ENCODE peak calls at places on chromosomes 2 and 18, in eight cellular contexts. U is transverse colon, K is HepG2, P is heart left ventricle, E is right lobe of liver, R is prostate gland, A is A549, D is body of pancreas. L is an unnamed sample.

GRCh38 chr18:48711651-48712486 is 173.0 kb downstream of the CTIF start:
- DNase-seq in U (peak; percentile 20), K (peak; percentile 13), P (peak; percentile 58), E (peak; percentile 26), R (no peak), A (peak; percentile 34), D (no peak), L (peak; percentile 34)

GRCh38 chr2:166419616-166419934 is 43.8 kb upstream of the SCN9A start:
- DNase-seq in U (no peak), K (peak; percentile 60), P (no peak), E (no peak), R (no peak), A (peak; percentile 58), D (no peak), L (no peak)

GRCh38 chr2:152644197-152644873 is 72.9 kb downstream of the PRPF40A start:
- DNase-seq in U (no peak), K (no peak), P (no peak), E (no peak), R (no peak), A (no peak), D (no peak), L (no peak)

GRCh38 chr18:8800041-8800441 is 94.7 kb downstream of the MTCL1 start:
- DNase-seq in U (no peak), K (no peak), P (no peak), E (no peak), R (no peak), A (no peak), D (peak; percentile 87), L (peak; percentile 26)

GRCh38 chr2:72936669-72937355 is 19.5 kb downstream of the EMX1 start:
- DNase-seq in U (no peak), K (no peak), P (no peak), E (no peak), R (no peak), A (no peak), D (no peak), L (no peak)

GRCh38 chr2:197097578-197098366 is 171.3 kb upstream of the PGAP1 start:
- DNase-seq in U (peak; percentile 16), K (no peak), P (peak; percentile 56), E (no peak), R (no peak), A (no peak), D (peak; percentile 40), L (no peak)

GRCh38 chr18:67131498-67131897 is 385.0 kb downstream of the DSEL start:
- DNase-seq in U (no peak), K (no peak), P (no peak), E (no peak), R (no peak), A (no peak), D (no peak), L (no peak)

GRCh38 chr2:120678251-120678650 is 57.4 kb upstream of the GLI2 start:
- DNase-seq in U (no peak), K (no peak), P (no peak), E (no peak), R (no peak), A (no peak), D (no peak), L (no peak)

GRCh38 chr2:67612576-67612981 is 215.4 kb downstream of the ETAA1 start:
- DNase-seq in U (no peak), K (no peak), P (no peak), E (no peak), R (no peak), A (no peak), D (no peak), L (no peak)

GRCh38 chr2:223549215-223549614 is 52.9 kb downstream of the SCG2 start:
- DNase-seq in U (no peak), K (peak; percentile 24), P (no peak), E (no peak), R (no peak), A (peak; percentile 65), D (no peak), L (peak; percentile 49)
- TF ChIP-seq POLR2A in U (no peak), K (no peak), P (no peak), E (no peak), R (no peak), A (no peak), D (no peak), L (no peak)

GRCh38 chr18:3257627-3258120 is 4.3 kb upstream of the MYL12B start:
- DNase-seq in U (no peak), K (no peak), P (no peak), E (no peak), R (no peak), A (no peak), D (no peak), L (no peak)

GRCh38 chr18:3254725-3255124 is 7.1 kb downstream of the MYL12A start:
- DNase-seq in U (no peak), K (no peak), P (no peak), E (no peak), R (no peak), A (no peak), D (no peak), L (no peak)

GRCh38 chr18:3261035-3261392 is 919 bp upstream of the MYL12B start:
- DNase-seq in U (no peak), K (no peak), P (no peak), E (no peak), R (no peak), A (no peak), D (no peak), L (no peak)

GRCh38 chr18:3255611-3256165 is 6.2 kb upstream of the MYL12B start:
- DNase-seq in U (no peak), K (no peak), P (no peak), E (no peak), R (no peak), A (no peak), D (no peak), L (no peak)

DNA sequence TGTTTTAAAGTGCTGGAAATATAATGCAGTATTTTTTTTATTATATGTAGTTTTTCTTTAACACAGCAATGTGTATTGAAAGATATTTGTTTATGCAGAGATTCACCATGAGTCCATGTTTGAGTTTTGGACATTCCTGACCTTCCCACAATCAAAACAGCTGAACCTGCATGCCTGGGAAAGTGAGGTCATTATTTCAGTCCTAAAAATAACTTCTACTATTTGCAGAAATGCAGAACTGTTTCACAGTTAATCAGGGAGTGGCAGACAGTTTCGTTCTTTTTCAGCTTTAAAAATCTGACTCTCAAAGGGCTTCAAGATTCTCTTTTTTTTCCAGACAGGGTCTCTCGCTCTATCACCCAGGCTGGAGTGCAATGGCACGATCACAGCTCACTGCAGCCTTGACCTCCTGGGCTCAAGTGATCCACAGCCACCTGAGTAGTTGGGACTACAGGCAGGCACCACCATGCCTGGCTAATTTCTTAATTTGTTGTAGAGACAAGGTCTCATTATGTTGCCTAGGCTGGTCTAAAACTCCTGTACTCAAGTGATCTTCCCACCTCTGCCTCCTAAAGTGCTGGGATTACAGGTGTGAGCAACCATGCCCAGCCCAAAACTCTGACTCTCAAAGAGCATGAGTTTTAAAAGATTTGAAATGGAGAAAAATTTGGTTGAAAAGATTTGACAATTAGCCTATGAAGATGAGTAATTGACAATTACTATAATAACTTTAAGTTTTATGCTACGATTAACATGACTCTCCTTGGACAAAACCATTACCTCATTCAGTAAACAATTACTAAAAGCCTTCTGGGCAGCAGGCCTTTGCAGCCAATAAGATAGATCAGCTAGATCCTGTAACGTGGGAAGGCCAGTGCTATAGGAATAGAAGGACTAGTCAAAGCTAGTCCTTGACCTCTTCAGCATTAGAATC is 5.0 kb upstream of the MYL12B start:
- DNase-seq in U (no peak), K (peak; percentile 84), P (no peak), E (no peak), R (no peak), A (peak; percentile 36), D (peak; percentile 69), L (no peak)
- TF ChIP-seq POLR2A in U (no peak), K (no peak), P (no peak), E (peak; percentile 46), R (no peak), A (no peak), D (no peak), L (no peak)

GRCh38 chr2:15687243-15687642 is 95.6 kb downstream of the DDX1 start:
- DNase-seq in U (no peak), K (no peak), P (no peak), E (no peak), R (no peak), A (no peak), D (no peak), L (no peak)

GRCh38 chr2:15691586-15692310 is 100.1 kb downstream of the DDX1 start:
- DNase-seq in U (no peak), K (no peak), P (no peak), E (no peak), R (no peak), A (no peak), D (no peak), L (no peak)

GRCh38 chr2:15688924-15689568 is 97.4 kb downstream of the DDX1 start:
- DNase-seq in U (no peak), K (no peak), P (no peak), E (no peak), R (no peak), A (no peak), D (no peak), L (no peak)

GRCh38 chr2:15687720-15688119 is 96.1 kb downstream of the DDX1 start:
- DNase-seq in U (no peak), K (no peak), P (no peak), E (peak; percentile 84), R (no peak), A (no peak), D (no peak), L (no peak)

DNA sequence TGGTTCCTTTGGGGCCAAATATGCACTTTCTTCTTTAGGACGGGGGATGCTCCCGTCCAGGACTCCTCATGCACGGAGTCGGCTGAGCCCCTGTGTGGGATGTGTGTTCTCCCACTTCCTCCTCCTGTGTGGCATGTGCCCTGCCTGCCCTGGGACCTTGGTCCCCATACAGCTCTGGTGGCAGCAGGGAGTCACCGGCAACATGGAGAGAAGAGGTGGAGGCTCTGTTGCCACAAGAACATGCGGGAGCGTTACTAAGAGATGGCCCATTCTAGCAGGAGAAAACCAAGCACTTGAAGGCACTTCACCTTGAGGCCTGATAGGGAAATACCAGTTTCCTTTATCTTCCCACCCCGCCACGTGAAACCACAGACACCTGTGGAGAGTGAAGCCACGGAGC is 98.0 kb downstream of the DDX1 start:
- DNase-seq in U (no peak), K (no peak), P (no peak), E (no peak), R (no peak), A (no peak), D (no peak), L (no peak)
- TF ChIP-seq POLR2A in U (no peak), K (no peak), P (no peak), E (no peak), R (no peak), A (no peak), D (no peak), L (no peak)

GRCh38 chr2:202269585-202269984 is 4.0 kb downstream of the NOP58 start:
- DNase-seq in U (no peak), K (no peak), P (no peak), E (no peak), R (no peak), A (no peak), D (no peak), L (no peak)

GRCh38 chr2:202261531-202261930 is 4.0 kb upstream of the NOP58 start:
- DNase-seq in U (no peak), K (no peak), P (no peak), E (no peak), R (no peak), A (peak; percentile 32), D (no peak), L (no peak)

GRCh38 chr2:202267495-202267894 is 1.9 kb downstream of the NOP58 start:
- DNase-seq in U (no peak), K (no peak), P (no peak), E (no peak), R (no peak), A (no peak), D (no peak), L (no peak)

GRCh38 chr2:202270487-202270886 is 4.9 kb downstream of the NOP58 start:
- DNase-seq in U (no peak), K (no peak), P (no peak), E (no peak), R (no peak), A (no peak), D (no peak), L (no peak)

GRCh38 chr2:202265467-202266277 is at the start of gene NOP58:
- DNase-seq in U (peak; percentile 94), K (peak; percentile 97), P (peak; percentile 92), E (peak; percentile 90), R (peak; percentile 96), A (peak; percentile 95), D (peak; percentile 92), L (peak; percentile 73)
- TF ChIP-seq POLR2A in U (peak; percentile 98), K (peak; percentile 99), P (peak; percentile 93), E (peak; percentile 94), R (peak; percentile 97), A (peak; percentile 95), D (peak; percentile 92), L (peak; percentile 94)

L was measured in H54.